ENCODE peak calls at places on chromosome 6, in ten cellular contexts. C is LNCaP clone FGC; F is A549; Q is OCI-LY7; U is CD4-positive, alpha-beta T cell; S is ascending aorta; L is adrenal gland; G is cardiac muscle cell; B is GM20000; H is H9. I is an unnamed sample.

GRCh38 chr6:9380568-9380967 is 945.2 kb upstream of the SLC35B3 start:
- DNase-seq in L (no peak), H (no peak), C (no peak), U (no peak), Q (no peak), G (no peak), S (no peak), F (no peak), B (no peak), I (no peak)

GRCh38 chr6:95294047-95294446 is 283.3 kb upstream of the MANEA start:
- DNase-seq in S (no peak), U (no peak), B (no peak), C (peak), G (no peak), Q (no peak), H (no peak), F (no peak), L (no peak), I (no peak)

GRCh38 chr6:166258854-166259276 is 49.3 kb downstream of the PRR18 start:
- DNase-seq in U (peak), Q (peak), G (no peak), C (no peak), H (no peak), F (no peak), S (no peak), L (peak), B (peak), I (no peak)

GRCh38 chr6:106253731-106254130 is 71.8 kb downstream of the ATG5 start:
- DNase-seq in B (no peak), G (no peak), Q (no peak), S (no peak), H (no peak), U (no peak), F (no peak), L (no peak), C (no peak), I (no peak)

GRCh38 chr6:46175976-46176375 is 5.2 kb upstream of the ENPP5 start:
- DNase-seq in Q (peak), U (no peak), S (no peak), L (no peak), F (no peak), G (no peak), C (no peak), H (no peak), B (no peak), I (peak)

GRCh38 chr6:154569136-154569862 is 58.8 kb upstream of the CNKSR3 start:
- DNase-seq in C (peak), H (no peak), Q (no peak), S (no peak), G (no peak), F (no peak), B (no peak), U (no peak), L (no peak), I (no peak)

GRCh38 chr6:105443941-105444340 is 41.1 kb upstream of the PREP start:
- DNase-seq in Q (no peak), S (no peak), L (no peak), H (no peak), G (no peak), B (no peak), U (no peak), C (no peak), F (no peak), I (no peak)

GRCh38 chr6:75368864-75369402 is 84.3 kb upstream of the TMEM30A start:
- DNase-seq in G (no peak), S (no peak), C (no peak), U (no peak), B (no peak), F (no peak), Q (no peak), H (no peak), L (peak), I (no peak)

GRCh38 chr6:154500769-154501171 is 9.7 kb downstream of the CNKSR3 start:
- DNase-seq in Q (no peak), U (no peak), C (no peak), L (no peak), S (no peak), F (no peak), B (no peak), H (no peak), G (peak), I (no peak)

GRCh38 chr6:128569737-128570438 is 49.5 kb upstream of the PTPRK start:
- DNase-seq in G (no peak), H (no peak), Q (no peak), U (no peak), C (no peak), S (no peak), L (no peak), B (no peak), F (peak), I (no peak)

GRCh38 chr6:89299451-89299850 is 15.6 kb downstream of the GABRR2 start:
- DNase-seq in F (no peak), L (no peak), C (no peak), B (no peak), H (peak), U (no peak), Q (no peak), G (no peak), S (no peak), I (no peak)

GRCh38 chr6:120230008-120230407 is 880.4 kb upstream of the MAN1A1 start:
- DNase-seq in H (peak), L (no peak), U (no peak), Q (peak), F (no peak), C (no peak), B (no peak), S (no peak), G (no peak), I (no peak)
- TF ChIP-seq CTCF in H (peak), L (peak), U (no peak), Q (peak), F (no peak), C (peak), B (no peak), S (no peak), G (no peak), I (no peak)

GRCh38 chr6:93040375-93040774 is 379.0 kb downstream of the EPHA7 start:
- DNase-seq in B (no peak), S (no peak), H (no peak), Q (no peak), U (no peak), G (no peak), C (no peak), F (no peak), L (no peak), I (no peak)

GRCh38 chr6:93035756-93036155 is 383.6 kb downstream of the EPHA7 start:
- DNase-seq in G (no peak), Q (no peak), B (no peak), F (no peak), C (no peak), S (no peak), H (no peak), U (no peak), L (no peak), I (no peak)

DNA sequence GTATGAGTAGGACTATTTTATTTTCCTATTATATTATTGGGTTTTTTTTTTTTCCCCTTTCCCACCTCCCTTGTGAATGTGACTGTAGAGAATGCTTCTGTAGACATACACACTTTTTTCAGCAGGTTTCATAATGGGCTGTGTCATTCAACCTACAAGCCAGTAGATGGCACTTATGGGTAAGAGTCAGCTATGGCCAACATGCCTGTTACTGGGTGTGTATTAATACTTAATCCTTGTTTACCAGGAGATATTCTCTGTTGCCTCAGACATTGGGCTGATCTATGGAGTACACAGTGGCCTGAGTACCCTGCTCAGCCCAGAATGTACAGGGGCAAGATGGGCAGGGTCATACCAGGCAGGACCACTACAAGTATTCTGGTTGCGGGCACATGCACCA is 382.5 kb downstream of the EPHA7 start:
- DNase-seq in B (peak), G (peak), F (no peak), H (no peak), U (no peak), Q (peak), S (no peak), L (no peak), C (peak), I (peak)
- TF ChIP-seq CTCF in B (peak), G (peak), F (no peak), H (peak), U (no peak), Q (peak), S (no peak), L (no peak), C (peak), I (peak)

DNA sequence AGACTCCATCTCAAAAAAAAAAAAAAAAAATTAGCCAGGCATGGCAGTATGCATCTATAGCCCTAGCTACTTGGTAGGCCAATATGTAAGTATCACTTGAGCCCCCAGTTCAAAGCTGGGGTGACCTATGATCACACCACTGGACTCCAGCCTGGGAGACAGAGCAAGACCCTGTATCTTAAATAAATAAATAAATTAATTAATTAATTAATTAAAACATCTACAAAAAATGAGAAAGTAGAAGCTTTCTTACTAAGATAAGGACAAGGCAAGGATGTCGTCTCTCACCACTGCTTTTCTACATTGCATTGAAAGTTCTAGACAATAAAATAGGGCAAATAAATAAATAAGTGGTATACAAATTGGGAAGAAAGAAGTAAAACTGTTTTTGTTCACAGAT is 134.3 kb upstream of the CARMIL1 start:
- DNase-seq in F (no peak), U (no peak), C (no peak), S (no peak), H (no peak), L (no peak), B (no peak), Q (no peak), G (no peak), I (no peak)
- TF ChIP-seq CTCF in F (no peak), U (no peak), C (no peak), S (no peak), H (no peak), L (no peak), B (no peak), Q (no peak), G (no peak), I (no peak)

DNA sequence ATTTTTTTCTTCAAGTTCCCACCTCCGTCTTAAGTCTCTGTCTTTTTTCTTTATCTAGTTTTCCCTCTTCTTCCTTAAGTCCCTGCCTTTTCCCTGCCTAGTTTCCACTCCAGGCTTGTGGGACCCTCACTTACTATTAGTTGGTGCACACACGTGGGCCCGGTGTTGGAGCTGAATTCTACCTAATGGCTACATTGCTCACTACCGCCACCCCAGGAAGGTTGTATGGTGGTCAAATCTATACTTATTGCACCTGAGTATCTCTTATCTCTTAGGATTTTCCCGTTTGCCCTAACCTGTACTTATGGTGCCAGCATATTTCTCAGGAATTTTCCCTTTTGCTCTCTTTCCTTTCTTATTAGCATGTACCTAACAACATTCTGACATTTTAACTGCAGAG is 692.8 kb downstream of the EPM2A start:
- DNase-seq in S (no peak), F (no peak), B (no peak), Q (peak), U (no peak), L (no peak), G (no peak), C (no peak), H (peak), I (no peak)
- TF ChIP-seq CTCF in S (no peak), F (peak), B (no peak), Q (peak), U (no peak), L (no peak), G (peak), C (no peak), H (peak), I (no peak)

I was measured in GM13977.